ENCODE peak calls at places on chromosome 13, in five cellular contexts. Z is activated effector memory CD4-positive, alpha-beta T cell treated with anti-CD3 and anti-CD28 coated beads, Interleukin-2, amount 50 U/mL, for 16 hours; V is colonic mucosa; Q is GM10248; E is NCI-H1930. S is an unnamed sample.

GRCh38 chr13:77583551-77583950 is 48.0 kb downstream of the SCEL start:
- DNase-seq in Q (no peak), E (no peak), Z (no peak), V (no peak), S (no peak)

GRCh38 chr13:50611117-50611781 is 232.2 kb downstream of the DLEU7 start:
- DNase-seq in Z (no peak), E (no peak), Q (no peak), V (no peak), S (no peak)

GRCh38 chr13:33015791-33016323 is 366 bp upstream of the KL start:
- DNase-seq in Z (no peak), E (no peak), Q (peak; percentile 45), V (peak; percentile 31), S (no peak)

GRCh38 chr13:112159575-112160547 is 92.9 kb downstream of the SOX1 start:
- DNase-seq in Z (peak; percentile 36), E (no peak), V (peak; percentile 87), Q (no peak), S (no peak)

GRCh38 chr13:35839746-35840273 is 291.4 kb downstream of the DCLK1 start:
- DNase-seq in V (no peak), Q (no peak), E (no peak), Z (no peak), S (no peak)

GRCh38 chr13:63614874-63615612 is 2199.4 kb upstream of the PCDH20 start:
- DNase-seq in E (no peak), Q (no peak), Z (no peak), V (no peak), S (no peak)

GRCh38 chr13:40220299-40220935 is 446.0 kb downstream of the FOXO1 start:
- DNase-seq in V (no peak), Q (no peak), Z (peak; percentile 69), E (no peak), S (no peak)

GRCh38 chr13:99983401-99984133 is 2.0 kb downstream of the ZIC2 start:
- DNase-seq in Z (peak; percentile 61), V (no peak), E (peak; percentile 46), Q (no peak), S (no peak)

GRCh38 chr13:73610799-73611592 is 523.2 kb downstream of the KLF12 start:
- DNase-seq in E (no peak), Q (no peak), V (no peak), Z (no peak), S (no peak)

GRCh38 chr13:30165791-30166190 is 141.6 kb downstream of the KATNAL1 start:
- DNase-seq in Q (no peak), V (no peak), Z (no peak), E (no peak), S (no peak)

GRCh38 chr13:113843864-113844556 is 19.9 kb downstream of the GAS6 start:
- DNase-seq in Q (no peak), E (no peak), V (no peak), Z (no peak), S (no peak)

GRCh38 chr13:80278706-80279105 is 62.2 kb downstream of the SPRY2 start:
- DNase-seq in V (no peak), Q (no peak), Z (no peak), E (no peak), S (no peak)

GRCh38 chr13:114212096-114212495 is 22.6 kb upstream of the CDC16 start:
- DNase-seq in Q (no peak), V (no peak), Z (peak; percentile 21), E (no peak), S (no peak)

GRCh38 chr13:109941951-109942350 is 155.6 kb upstream of the IRS2 start:
- DNase-seq in V (no peak), E (no peak), Q (no peak), Z (no peak), S (no peak)

GRCh38 chr13:39536906-39537305 is 66.1 kb downstream of the LHFPL6 start:
- DNase-seq in E (no peak), V (no peak), Q (no peak), Z (no peak), S (no peak)

GRCh38 chr13:51286135-51287002 is 53.1 kb upstream of the SERPINE3 start:
- DNase-seq in Q (peak; percentile 76), E (peak; percentile 71), V (peak; percentile 79), Z (peak; percentile 90), S (peak; percentile 25)

GRCh38 chr13:25018729-25019115 is 77.2 kb upstream of the PABPC3 start:
- DNase-seq in Q (no peak), Z (no peak), E (no peak), V (peak; percentile 23), S (no peak)

GRCh38 chr13:78192721-78193120 is 274.1 kb upstream of the EDNRB start:
- DNase-seq in Q (no peak), Z (no peak), V (no peak), E (no peak), S (no peak)

GRCh38 chr13:39816936-39817335 is 161.5 kb downstream of the COG6 start:
- DNase-seq in V (no peak), Q (no peak), E (no peak), Z (no peak), S (no peak)

GRCh38 chr13:73015799-73016198 is 43.0 kb upstream of the KLF5 start:
- DNase-seq in E (no peak), V (no peak), Z (no peak), Q (no peak), S (no peak)

GRCh38 chr13:103356226-103356864 is 290.1 kb upstream of the SLC10A2 start:
- DNase-seq in Z (no peak), E (no peak), Q (no peak), V (no peak), S (no peak)

GRCh38 chr13:66926851-66927524 is 303.1 kb downstream of the PCDH9 start:
- DNase-seq in E (no peak), Q (no peak), Z (no peak), V (no peak), S (no peak)

GRCh38 chr13:50085063-50085462 is 69.8 kb downstream of the KCNRG start:
- DNase-seq in V (no peak), Z (no peak), Q (no peak), E (peak; percentile 16), S (no peak)

GRCh38 chr13:109785892-109786450 is 412 bp downstream of the IRS2 start:
- DNase-seq in E (peak; percentile 59), V (no peak), Q (no peak), Z (no peak), S (no peak)

GRCh38 chr13:90365130-90365529 is 982.4 kb upstream of the MIR17HG start:
- DNase-seq in V (no peak), Z (no peak), Q (no peak), E (no peak), S (no peak)

GRCh38 chr13:40352385-40352778 is 314.1 kb downstream of the FOXO1 start:
- DNase-seq in Z (no peak), E (no peak), V (no peak), Q (no peak), S (peak; percentile 91)

GRCh38 chr13:49676581-49677298 is 14.5 kb downstream of the EBPL start:
- DNase-seq in Z (no peak), E (no peak), Q (no peak), V (peak; percentile 49), S (no peak)

GRCh38 chr13:109157275-109157674 is 527.9 kb downstream of the MYO16 start:
- DNase-seq in V (no peak), E (no peak), Q (no peak), Z (no peak), S (no peak)

S was measured in gastrocnemius medialis.